ENCODE peak calls at places on chromosomes 4 and X, in six cellular contexts. One of them, this sample, is unnamed.

GRCh38 chr4:24423670-24424069 is 160.7 kb downstream of the DHX15 start:
- DNase-seq in GM12878: no peak
- DNase-seq in A549: no peak
- DNase-seq in H1: no peak
- DNase-seq in SK-N-SH: no peak
- DNase-seq in HepG2: no peak
- DNase-seq in this sample: no peak

GRCh38 chr4:123478859-123479345 is 82.3 kb downstream of the SPRY1 start:
- DNase-seq in GM12878: no peak
- DNase-seq in HepG2: peak
- DNase-seq in SK-N-SH: no peak
- DNase-seq in A549: no peak
- DNase-seq in H1: no peak
- DNase-seq in this sample: peak

GRCh38 chr4:3872834-3873313 is 106.7 kb downstream of the ADRA2C start:
- DNase-seq in H1: no peak
- DNase-seq in A549: no peak
- DNase-seq in GM12878: no peak
- DNase-seq in SK-N-SH: no peak
- DNase-seq in HepG2: no peak
- DNase-seq in this sample: no peak

GRCh38 chr4:86387013-86387412 is 27.2 kb upstream of the MAPK10 start:
- DNase-seq in GM12878: no peak
- DNase-seq in SK-N-SH: no peak
- DNase-seq in H1: no peak
- DNase-seq in A549: no peak
- DNase-seq in HepG2: no peak
- DNase-seq in this sample: no peak

GRCh38 chrX:21740329-21741274 is 17.3 kb downstream of the SMPX start:
- DNase-seq in SK-N-SH: no peak
- DNase-seq in A549: no peak
- DNase-seq in GM12878: no peak
- DNase-seq in HepG2: peak
- DNase-seq in H1: no peak
- DNase-seq in this sample: no peak

GRCh38 chr4:38243385-38244053 is 283.3 kb downstream of the PTTG2 start:
- DNase-seq in SK-N-SH: no peak
- DNase-seq in A549: no peak
- DNase-seq in HepG2: no peak
- DNase-seq in H1: no peak
- DNase-seq in GM12878: no peak
- DNase-seq in this sample: no peak

GRCh38 chr4:157907224-157907623 is 265.6 kb downstream of the GASK1B start:
- DNase-seq in H1: no peak
- DNase-seq in GM12878: no peak
- DNase-seq in SK-N-SH: no peak
- DNase-seq in HepG2: no peak
- DNase-seq in A549: no peak
- DNase-seq in this sample: no peak

GRCh38 chr4:185911556-185912064 is 99.6 kb upstream of the SORBS2 start:
- DNase-seq in H1: no peak
- DNase-seq in A549: no peak
- DNase-seq in HepG2: no peak
- DNase-seq in GM12878: no peak
- DNase-seq in SK-N-SH: peak
- DNase-seq in this sample: no peak

GRCh38 chr4:81565137-81565870 is 93.6 kb upstream of the RASGEF1B start:
- DNase-seq in GM12878: no peak
- DNase-seq in HepG2: no peak
- DNase-seq in SK-N-SH: no peak
- DNase-seq in A549: no peak
- DNase-seq in H1: no peak
- DNase-seq in this sample: no peak

GRCh38 chrX:135435933-135436332 is 14.2 kb downstream of the SMIM10L2A start:
- DNase-seq in H1: no peak
- DNase-seq in SK-N-SH: no peak
- DNase-seq in HepG2: no peak
- DNase-seq in A549: no peak
- DNase-seq in GM12878: no peak
- DNase-seq in this sample: no peak

GRCh38 chr4:37393889-37394288 is 149.3 kb downstream of the NWD2 start:
- DNase-seq in H1: no peak
- DNase-seq in A549: no peak
- DNase-seq in GM12878: no peak
- DNase-seq in SK-N-SH: no peak
- DNase-seq in HepG2: no peak
- DNase-seq in this sample: no peak

GRCh38 chrX:3286196-3286920 is 60.1 kb downstream of the MXRA5 start:
- DNase-seq in GM12878: no peak
- DNase-seq in HepG2: no peak
- DNase-seq in SK-N-SH: no peak
- DNase-seq in H1: no peak
- DNase-seq in A549: no peak
- DNase-seq in this sample: no peak

GRCh38 chrX:9465380-9466114 is 689 bp downstream of the TBL1X start:
- DNase-seq in H1: no peak
- DNase-seq in A549: peak
- DNase-seq in SK-N-SH: peak
- DNase-seq in HepG2: no peak
- DNase-seq in GM12878: no peak
- DNase-seq in this sample: peak

GRCh38 chrX:41827886-41828285 is 95.5 kb downstream of the CASK start:
- DNase-seq in A549: no peak
- DNase-seq in SK-N-SH: no peak
- DNase-seq in GM12878: no peak
- DNase-seq in HepG2: no peak
- DNase-seq in H1: no peak
- DNase-seq in this sample: no peak

GRCh38 chr4:159272341-159273125 is 169.7 kb downstream of the RAPGEF2 start:
- DNase-seq in GM12878: no peak
- DNase-seq in SK-N-SH: no peak
- DNase-seq in HepG2: no peak
- DNase-seq in H1: no peak
- DNase-seq in A549: no peak
- DNase-seq in this sample: no peak

DNA sequence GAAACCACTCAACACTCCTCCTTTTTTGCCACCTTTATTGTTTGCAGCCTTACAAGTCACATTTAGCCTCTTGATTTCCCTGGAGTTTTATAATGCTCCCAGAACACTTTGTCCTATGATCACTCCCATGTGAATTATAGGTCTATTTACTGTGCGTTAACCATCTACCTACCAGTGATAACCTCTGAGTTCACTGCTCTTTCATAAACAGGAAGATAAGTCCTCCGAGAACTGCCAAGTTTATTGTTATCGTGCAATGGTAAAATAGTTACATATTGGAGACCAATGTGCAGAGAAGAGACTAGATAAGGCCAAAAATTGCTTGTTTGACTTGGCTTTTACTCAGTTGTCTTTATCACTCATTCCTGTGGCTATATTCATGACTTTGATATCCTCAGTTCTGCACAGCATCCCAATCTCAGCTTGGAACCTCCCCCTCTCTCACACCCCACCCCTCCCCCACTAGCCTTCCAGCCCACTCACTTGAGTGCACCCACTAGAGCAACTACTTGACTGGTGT is 12.9 kb upstream of the NUDT9 start:
- DNase-seq in A549: no peak
- DNase-seq in SK-N-SH: no peak
- DNase-seq in HepG2: peak
- DNase-seq in H1: no peak
- DNase-seq in GM12878: no peak
- DNase-seq in this sample: no peak
- TF ChIP-seq EP300 in A549: no peak
- TF ChIP-seq EP300 in SK-N-SH: no peak
- TF ChIP-seq EP300 in HepG2: peak
- TF ChIP-seq EP300 in H1: no peak
- TF ChIP-seq EP300 in GM12878: no peak
- TF ChIP-seq EP300 in this sample: no peak

DNA sequence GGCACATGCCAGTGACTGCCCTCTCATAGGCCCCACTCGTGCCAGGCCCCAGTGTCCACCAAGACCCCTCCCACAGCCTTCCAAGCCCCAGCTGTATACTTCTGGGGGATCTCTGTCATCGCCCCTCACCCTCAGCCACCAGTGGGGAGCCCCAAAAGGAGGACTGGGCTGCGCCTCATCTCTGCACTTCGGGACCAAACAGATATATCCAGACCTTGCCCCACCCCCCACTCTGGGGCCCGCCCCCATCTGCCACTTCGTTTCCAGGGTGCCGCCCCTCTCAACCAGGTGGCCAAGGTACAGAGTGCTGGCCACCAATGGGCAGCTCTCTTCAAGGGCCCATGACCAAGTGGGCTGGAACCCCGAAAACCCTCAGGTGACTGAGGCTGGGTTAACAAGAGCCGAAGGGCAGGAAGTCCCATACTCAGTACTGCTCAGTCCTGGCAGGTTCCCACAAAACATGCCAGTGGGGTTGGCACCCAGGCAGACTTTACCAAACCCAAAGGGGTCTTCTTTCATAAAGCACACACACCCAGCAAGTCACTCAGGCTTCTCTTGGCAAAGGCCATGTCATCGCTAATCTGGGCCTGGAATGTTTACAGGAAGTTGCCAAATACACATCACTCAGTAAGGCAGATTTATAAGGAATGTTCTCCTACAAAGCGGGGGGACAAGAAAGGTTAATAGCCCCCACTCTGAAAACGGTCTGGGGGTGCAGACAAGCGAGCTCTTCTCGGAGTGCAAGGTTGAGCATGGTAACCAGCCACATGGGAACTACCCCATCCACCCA is 4.4 kb downstream of the ZFYVE28 start:
- DNase-seq in H1: no peak
- DNase-seq in HepG2: no peak
- DNase-seq in A549: no peak
- DNase-seq in SK-N-SH: no peak
- DNase-seq in GM12878: no peak
- DNase-seq in this sample: peak
- TF ChIP-seq MAX in H1: no peak
- TF ChIP-seq MAX in HepG2: no peak
- TF ChIP-seq MAX in A549: no peak
- TF ChIP-seq MAX in SK-N-SH: no peak
- TF ChIP-seq MAX in GM12878: no peak
- TF ChIP-seq MAX in this sample: no peak

GRCh38 chr4:52712172-52712990 is 38.8 kb downstream of the ERVMER34-1 start:
- DNase-seq in SK-N-SH: peak
- DNase-seq in HepG2: peak
- DNase-seq in GM12878: peak
- DNase-seq in A549: peak
- DNase-seq in H1: peak
- DNase-seq in this sample: peak
- TF ChIP-seq EP300 in SK-N-SH: no peak
- TF ChIP-seq EP300 in HepG2: no peak
- TF ChIP-seq EP300 in GM12878: peak
- TF ChIP-seq EP300 in A549: no peak
- TF ChIP-seq EP300 in H1: no peak
- TF ChIP-seq EP300 in this sample: no peak

DNA sequence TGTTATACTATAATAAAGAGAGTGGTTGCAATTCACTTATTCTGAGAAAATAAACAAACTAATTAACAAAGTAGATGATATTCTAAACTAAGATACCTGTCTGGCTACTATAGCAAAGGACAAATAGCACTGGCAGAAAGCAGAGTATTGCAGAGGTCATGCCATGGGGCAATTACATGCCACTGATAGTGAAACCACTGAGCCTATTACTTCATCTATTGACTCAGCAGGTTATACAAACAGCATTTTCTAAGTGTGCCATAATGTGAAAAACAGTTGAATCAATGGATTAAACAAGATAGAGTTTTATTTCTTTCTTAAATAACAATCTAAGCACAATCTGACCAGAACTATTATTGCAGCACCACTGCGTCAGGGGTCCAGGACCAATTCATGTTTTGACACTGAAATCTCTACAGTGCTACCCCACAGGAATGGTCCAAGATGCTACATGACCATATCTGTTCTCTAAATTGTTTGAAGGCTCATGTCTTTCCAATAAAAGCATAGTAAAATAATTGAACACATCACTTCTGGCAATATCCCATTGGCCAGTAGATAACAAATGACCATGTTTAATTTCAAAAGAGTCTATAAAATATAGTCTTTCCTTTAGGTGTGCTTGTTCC is 389.5 kb upstream of the GRID2 start:
- DNase-seq in GM12878: no peak
- DNase-seq in A549: no peak
- DNase-seq in HepG2: no peak
- DNase-seq in SK-N-SH: no peak
- DNase-seq in H1: no peak
- DNase-seq in this sample: no peak
- TF ChIP-seq MAX in GM12878: no peak
- TF ChIP-seq MAX in A549: no peak
- TF ChIP-seq MAX in HepG2: no peak
- TF ChIP-seq MAX in SK-N-SH: no peak
- TF ChIP-seq MAX in H1: no peak
- TF ChIP-seq MAX in this sample: no peak

DNA sequence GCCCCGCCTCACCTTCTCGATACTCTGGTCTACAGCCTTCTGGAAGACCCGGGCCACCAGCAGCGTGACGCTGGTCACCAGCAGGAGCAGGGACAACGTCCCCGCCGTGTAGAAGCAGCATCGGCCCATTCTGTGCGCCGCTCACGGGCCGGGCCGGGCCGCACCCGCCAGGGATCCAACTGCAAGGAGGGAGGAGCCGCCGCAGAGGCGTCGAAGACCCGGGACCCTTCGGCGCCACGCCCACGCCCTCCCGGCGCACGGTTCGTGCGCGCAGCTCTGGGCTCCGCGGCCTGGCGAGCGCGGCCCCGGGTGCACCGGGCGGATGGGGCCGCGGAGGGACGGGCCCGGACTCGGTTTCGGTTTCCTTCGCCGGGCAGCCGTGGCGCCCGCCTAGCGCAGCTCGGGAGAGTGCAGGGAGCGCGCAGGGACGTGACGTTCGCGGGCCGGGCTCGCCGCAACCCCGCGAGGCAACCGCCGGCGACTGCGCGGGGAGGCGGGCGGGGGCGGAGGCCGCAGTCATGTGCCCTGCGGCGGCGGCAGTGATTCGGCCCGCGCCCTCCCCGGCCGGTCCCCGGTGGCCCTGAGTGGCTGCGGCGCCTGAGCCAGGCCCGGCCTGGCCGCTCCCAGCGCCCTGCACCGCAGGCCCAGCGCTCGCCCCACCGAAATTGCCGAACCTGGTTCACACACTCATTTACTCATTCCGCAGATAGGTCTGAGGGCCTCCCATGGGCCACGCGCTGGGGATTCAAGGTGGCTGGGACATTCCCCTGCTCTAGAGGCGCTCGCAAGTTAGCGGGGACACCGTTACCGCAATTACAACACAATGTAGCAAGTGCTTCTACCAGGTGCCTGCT is at the start of gene SCARB2:
- DNase-seq in H1: no peak
- DNase-seq in SK-N-SH: peak
- DNase-seq in HepG2: peak
- DNase-seq in A549: peak
- DNase-seq in GM12878: no peak
- DNase-seq in this sample: peak
- TF ChIP-seq EP300 in H1: no peak
- TF ChIP-seq EP300 in SK-N-SH: no peak
- TF ChIP-seq EP300 in HepG2: no peak
- TF ChIP-seq EP300 in A549: no peak
- TF ChIP-seq EP300 in GM12878: no peak
- TF ChIP-seq EP300 in this sample: peak

DNA sequence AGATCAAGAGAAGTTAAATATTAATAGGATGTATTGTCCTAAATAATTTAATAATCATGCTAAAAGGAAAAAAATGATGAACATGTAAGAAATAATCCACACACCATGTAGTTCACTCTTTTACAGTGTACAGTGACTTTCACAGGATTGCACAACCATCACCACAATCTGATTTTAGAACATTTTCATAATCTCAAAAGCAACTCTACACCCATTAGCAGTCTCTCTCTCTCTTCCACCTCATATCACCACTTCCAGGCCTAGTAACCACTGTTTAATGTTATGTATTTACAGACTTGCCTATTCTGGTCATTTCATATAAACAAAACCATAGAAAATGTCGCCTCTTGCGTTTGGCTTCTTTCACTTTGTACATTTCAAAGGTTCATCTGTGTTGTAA is 153.4 kb downstream of the FSTL5 start:
- DNase-seq in SK-N-SH: no peak
- DNase-seq in A549: no peak
- DNase-seq in GM12878: no peak
- DNase-seq in H1: no peak
- DNase-seq in HepG2: no peak
- DNase-seq in this sample: no peak
- TF ChIP-seq MAX in SK-N-SH: no peak
- TF ChIP-seq MAX in A549: no peak
- TF ChIP-seq MAX in GM12878: no peak
- TF ChIP-seq MAX in H1: no peak
- TF ChIP-seq MAX in HepG2: no peak
- TF ChIP-seq MAX in this sample: no peak